ENCODE peak calls at places on chromosomes 16 and 17, in five cellular contexts. E is neuronal stem cell, Y is IMR-90, Q is H9, T is H1. O is an unnamed sample.

GRCh38 chr16:68961778-68962402 is 118.6 kb downstream of the TANGO6 start:
- DNase-seq in T (no peak), E (no peak), Q (no peak), Y (no peak), O (no peak)

GRCh38 chr17:59863607-59864006 is 29.1 kb downstream of the TUBD1 start:
- DNase-seq in Q (no peak), T (no peak), E (no peak), Y (no peak), O (no peak)

GRCh38 chr17:35052240-35052608 is 11.3 kb downstream of the RFFL start:
- DNase-seq in Q (no peak), Y (peak; percentile 77), T (no peak), E (no peak), O (no peak)

GRCh38 chr17:68944435-68945035 is 10.7 kb downstream of the ABCA8 start:
- DNase-seq in T (no peak), Y (no peak), Q (no peak), E (no peak), O (peak; percentile 2)

GRCh38 chr16:18969050-18969854 is 14.5 kb upstream of the TMC7 start:
- DNase-seq in T (peak; percentile 54), Y (peak; percentile 49), E (peak; percentile 84), Q (peak; percentile 81), O (peak; percentile 78)

GRCh38 chr17:46003907-46004748 is 5.1 kb downstream of the STH start:
- DNase-seq in E (no peak), Q (no peak), T (no peak), Y (peak; percentile 5), O (no peak)

GRCh38 chr17:56636276-56636675 is 42.8 kb downstream of the NOG start:
- DNase-seq in E (no peak), Y (no peak), T (no peak), Q (no peak), O (no peak)

GRCh38 chr16:87016056-87016455 is 301.1 kb downstream of the C16orf95 start:
- DNase-seq in E (no peak), Q (no peak), Y (no peak), T (no peak), O (no peak)

GRCh38 chr17:1351967-1352366 is 48.1 kb downstream of the YWHAE start:
- DNase-seq in Q (no peak), T (no peak), E (no peak), Y (no peak), O (no peak)

GRCh38 chr17:64572682-64573154 is 65.9 kb downstream of the CEP95 start:
- DNase-seq in Y (peak; percentile 61), T (no peak), E (no peak), Q (no peak), O (peak; percentile 56)

GRCh38 chr16:30028438-30029093 is 2.5 kb downstream of the TLCD3B start:
- DNase-seq in Q (peak; percentile 77), Y (no peak), E (peak; percentile 59), T (no peak), O (peak; percentile 67)

GRCh38 chr17:64420143-64420670 is 28.7 kb upstream of the MILR1 start:
- DNase-seq in E (peak; percentile 63), Q (peak; percentile 47), Y (peak; percentile 84), T (no peak), O (peak; percentile 76)

GRCh38 chr17:56593073-56593740 is at the start of gene NOG:
- DNase-seq in Q (peak; percentile 73), E (peak; percentile 77), T (no peak), Y (peak; percentile 54), O (peak; percentile 87)

GRCh38 chr17:77618173-77618572 is 340.3 kb upstream of the TNRC6C start:
- DNase-seq in T (no peak), E (no peak), Q (no peak), Y (no peak), O (no peak)

GRCh38 chr17:77618731-77619130 is 339.8 kb upstream of the TNRC6C start:
- DNase-seq in E (no peak), T (no peak), Q (no peak), Y (no peak), O (no peak)

GRCh38 chr17:77616243-77616731 is 342.2 kb upstream of the TNRC6C start:
- DNase-seq in Y (no peak), E (no peak), T (no peak), Q (no peak), O (no peak)

GRCh38 chr17:77615672-77616242 is 342.7 kb upstream of the TNRC6C start:
- DNase-seq in Q (no peak), Y (no peak), E (no peak), T (no peak), O (no peak)

DNA sequence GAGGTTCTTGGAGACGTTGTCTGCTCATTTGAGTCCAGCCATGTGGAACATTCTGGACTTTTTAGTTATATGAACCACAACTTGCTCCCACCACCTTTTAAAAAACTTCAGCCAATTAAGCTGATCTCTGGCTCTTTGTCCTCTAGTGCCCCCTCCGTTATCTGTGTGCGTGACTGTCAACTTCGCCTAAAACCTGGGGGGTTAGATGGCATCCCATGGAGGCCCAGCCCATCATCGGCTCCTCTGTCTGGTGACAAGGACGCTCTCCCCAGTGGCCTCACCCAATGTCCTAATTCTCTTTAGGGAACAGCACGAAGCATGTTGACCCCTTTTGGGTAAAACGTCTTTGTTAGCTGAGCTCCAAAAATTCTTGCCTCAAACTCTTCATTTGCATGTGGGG is 341.0 kb upstream of the TNRC6C start:
- DNase-seq in Y (no peak), T (no peak), Q (no peak), E (no peak), O (no peak)
- H2BK120ac ChIP-seq in Y (no peak overlapping the region), T (no peak overlapping the region), Q (no peak overlapping the region), E (no peak overlapping the region), O (no peak overlapping the region)

GRCh38 chr16:77758508-77758907 is 29.9 kb upstream of the VAT1L start:
- DNase-seq in T (no peak), Q (no peak), E (no peak), Y (no peak), O (no peak)
- H2BK15ac ChIP-seq in T (peak overlapping the region; percentile 31), Q (no peak overlapping the region), E (no peak overlapping the region), Y (no peak overlapping the region), O (no peak overlapping the region)

DNA sequence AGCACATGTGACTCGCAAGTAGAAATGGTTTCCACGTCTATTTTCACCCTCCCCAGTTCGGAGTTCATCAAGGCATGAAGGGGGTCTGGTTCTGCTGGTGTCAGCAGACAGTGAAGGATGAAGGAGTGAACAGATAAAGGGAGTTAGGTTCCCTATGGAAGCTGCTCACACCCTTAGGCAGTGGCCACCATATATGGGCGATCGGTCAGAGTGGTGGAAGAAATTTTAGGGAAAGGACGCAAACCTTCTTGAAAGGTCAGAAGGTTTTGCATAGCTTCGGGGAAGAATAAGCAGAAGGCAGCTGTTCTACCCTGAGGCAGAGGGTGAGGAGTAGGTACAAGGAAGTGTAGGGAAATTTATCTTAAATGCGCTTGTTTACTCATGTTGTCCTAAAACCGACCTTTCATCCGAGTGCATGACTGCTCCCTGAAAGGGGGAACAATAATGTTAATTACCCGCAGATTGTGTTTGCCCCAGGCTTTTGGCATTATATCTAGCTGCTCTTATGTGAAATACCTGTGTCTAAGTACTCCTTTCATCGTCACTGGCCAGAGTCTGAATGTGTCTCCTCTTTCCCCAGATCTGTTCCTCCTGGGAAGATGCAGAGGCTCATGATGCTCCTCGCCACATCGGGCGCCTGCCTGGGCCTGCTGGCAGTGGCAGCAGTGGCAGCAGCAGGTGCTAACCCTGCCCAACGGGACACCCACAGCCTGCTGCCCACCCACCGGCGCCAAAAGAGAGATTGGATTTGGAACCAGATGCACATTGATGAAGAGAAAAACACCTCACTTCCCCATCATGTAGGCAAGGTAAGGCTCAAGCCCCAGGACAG is 12.5 kb downstream of the CDH5 start:
- DNase-seq in Y (no peak), T (no peak), Q (no peak), E (no peak), O (no peak)
- H2BK5ac ChIP-seq in Y (no peak overlapping the region), T (no peak overlapping the region), Q (no peak overlapping the region), E (no peak overlapping the region), O (no peak overlapping the region)

DNA sequence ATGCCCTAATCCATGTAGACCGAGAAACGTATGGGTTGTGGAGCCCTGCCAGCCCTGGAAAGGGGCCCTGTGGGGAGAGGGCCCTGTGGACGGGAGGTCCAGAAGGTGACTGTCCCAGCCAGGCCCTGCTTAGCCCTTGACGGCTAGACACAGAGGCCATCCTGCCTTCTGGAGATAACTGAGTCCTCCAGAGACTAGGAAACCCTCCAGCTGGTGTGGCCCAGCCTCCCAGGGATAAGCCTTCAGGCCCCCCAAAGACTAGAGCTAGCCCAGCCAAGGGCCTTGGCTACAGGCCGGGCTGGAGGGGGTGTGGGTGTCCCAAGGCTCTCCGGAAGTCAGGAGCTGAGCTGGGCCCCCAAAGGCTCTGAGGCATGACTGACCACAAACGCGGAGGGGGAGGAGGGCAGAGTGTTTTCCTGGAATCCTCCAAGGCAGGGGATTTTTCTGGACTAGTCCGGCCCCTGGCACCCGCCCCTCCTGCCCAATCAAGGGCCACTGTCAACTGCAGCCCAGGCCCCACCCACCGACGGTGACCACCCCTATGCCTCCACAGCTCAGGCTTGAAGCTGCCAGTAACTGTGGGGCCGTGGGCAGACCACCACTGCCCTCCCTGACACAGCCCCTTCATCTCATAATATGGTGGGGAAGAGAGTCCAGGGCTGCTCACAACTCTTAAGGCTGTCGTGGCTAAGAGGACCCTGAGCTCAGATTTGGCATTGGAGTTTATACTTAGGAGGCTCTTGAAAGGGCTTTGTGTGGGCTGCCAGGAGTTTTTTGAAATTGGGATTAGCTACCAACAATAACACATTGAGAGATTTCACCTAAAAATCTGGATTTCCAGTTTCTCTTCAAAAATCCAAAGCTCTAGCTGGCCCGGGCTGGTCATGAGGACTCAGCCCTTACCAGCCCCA is 823 bp upstream of the VASN start:
- DNase-seq in Y (peak; percentile 93), Q (no peak), T (no peak), E (no peak), O (no peak)
- H2BK120ac ChIP-seq in Y (peak overlapping the region; percentile 90), Q (no peak overlapping the region), T (no peak overlapping the region), E (no peak overlapping the region), O (no peak overlapping the region)

GRCh38 chr16:2025251-2025650 is 1.5 kb upstream of the NHERF2 start:
- DNase-seq in E (no peak), Q (no peak), T (no peak), Y (no peak), O (no peak)

GRCh38 chr16:2024026-2024425 is 2.7 kb upstream of the NHERF2 start:
- DNase-seq in Y (no peak), Q (no peak), E (no peak), T (no peak), O (no peak)

GRCh38 chr16:2022723-2023097 is 3.1 kb downstream of the NPW start:
- DNase-seq in Q (peak; percentile 91), T (no peak), Y (peak; percentile 26), E (no peak), O (peak; percentile 93)

GRCh38 chr16:2025878-2026460 is 733 bp upstream of the NHERF2 start:
- DNase-seq in T (no peak), Y (no peak), E (no peak), Q (no peak), O (no peak)

DNA sequence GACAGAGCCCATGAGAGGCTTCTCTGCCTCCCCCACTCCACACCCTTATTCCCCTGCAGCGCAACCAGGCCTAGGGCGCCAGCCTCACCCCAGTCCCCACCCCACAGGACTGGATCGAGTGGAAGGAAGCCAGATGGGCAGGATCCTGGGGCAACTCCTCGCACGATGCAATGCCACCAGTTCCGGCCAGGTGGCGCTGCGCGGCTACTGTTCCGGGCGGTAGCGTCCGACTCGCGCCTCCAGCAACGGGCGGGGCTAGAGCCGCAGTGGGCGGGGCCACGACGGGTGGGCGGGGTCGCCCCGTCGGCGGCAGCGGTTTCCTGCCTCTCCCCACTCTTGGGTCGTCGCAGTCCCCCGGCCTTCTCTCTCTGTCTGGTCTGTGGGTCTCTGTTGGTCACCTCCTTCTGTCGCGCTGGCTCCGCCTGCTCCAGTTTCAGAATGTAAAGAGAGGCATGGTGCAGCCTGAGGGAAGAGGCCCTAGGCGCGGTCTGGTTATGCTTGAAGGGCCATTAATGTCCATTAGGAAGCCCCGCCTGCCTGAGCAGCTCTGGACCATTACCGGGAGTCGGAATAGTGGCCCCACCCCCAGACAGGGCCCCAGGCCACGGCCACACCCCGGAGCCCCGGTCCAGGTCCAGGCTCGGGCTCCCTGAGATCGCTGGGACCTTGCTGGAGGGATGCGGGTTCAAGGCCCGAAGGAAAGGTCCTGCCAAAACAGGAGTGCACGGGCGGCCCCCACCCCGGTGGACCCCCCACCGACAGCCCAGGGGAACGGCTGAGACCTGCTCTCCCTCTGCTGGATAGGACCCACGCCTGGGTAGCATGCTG is 3.4 kb upstream of the NHERF2 start:
- DNase-seq in Y (peak; percentile 79), Q (peak; percentile 94), T (peak; percentile 71), E (peak; percentile 92), O (peak; percentile 90)
- H2BK15ac ChIP-seq in Y (peak overlapping the region; percentile 80), Q (no peak overlapping the region), T (peak overlapping the region; percentile 97), E (peak overlapping the region; percentile 95), O (no peak overlapping the region)

O was measured in mesendoderm.